ENCODE peak calls at places on chromosomes 13 and 19, in five cellular contexts. One of them, this sample, is unnamed.

GRCh38 chr13:74465279-74465678 is 331.1 kb upstream of the KLF12 start:
- DNase-seq in IMR-90: no peak
- DNase-seq in K562: no peak
- DNase-seq in GM12878: no peak
- DNase-seq in SK-N-SH: no peak
- DNase-seq in this sample: no peak

GRCh38 chr19:33273881-33274662 is 28.3 kb downstream of the CEBPA start:
- DNase-seq in IMR-90: peak
- DNase-seq in K562: no peak
- DNase-seq in GM12878: no peak
- DNase-seq in SK-N-SH: no peak
- DNase-seq in this sample: peak

GRCh38 chr19:4984448-4984990 is 15.6 kb downstream of the KDM4B start:
- DNase-seq in IMR-90: no peak
- DNase-seq in K562: no peak
- DNase-seq in GM12878: no peak
- DNase-seq in SK-N-SH: peak
- DNase-seq in this sample: no peak

GRCh38 chr13:50991624-50992610 is 82.3 kb downstream of the RNASEH2B start:
- DNase-seq in IMR-90: no peak
- DNase-seq in K562: no peak
- DNase-seq in GM12878: peak
- DNase-seq in SK-N-SH: no peak
- DNase-seq in this sample: no peak

GRCh38 chr13:45391926-45392325 is 26.2 kb downstream of the SLC25A30 start:
- DNase-seq in IMR-90: no peak
- DNase-seq in K562: no peak
- DNase-seq in GM12878: no peak
- DNase-seq in SK-N-SH: no peak
- DNase-seq in this sample: no peak

GRCh38 chr13:27379694-27380596 is 44.5 kb upstream of the GTF3A start:
- DNase-seq in IMR-90: peak
- DNase-seq in K562: peak
- DNase-seq in GM12878: no peak
- DNase-seq in SK-N-SH: peak
- DNase-seq in this sample: peak

GRCh38 chr19:23795462-23795861 is 36.8 kb upstream of the ZNF681 start:
- DNase-seq in IMR-90: no peak
- DNase-seq in K562: no peak
- DNase-seq in GM12878: no peak
- DNase-seq in SK-N-SH: no peak
- DNase-seq in this sample: no peak

GRCh38 chr19:1884291-1884718 is 991 bp downstream of the ABHD17A start:
- DNase-seq in IMR-90: no peak
- DNase-seq in K562: peak
- DNase-seq in GM12878: no peak
- DNase-seq in SK-N-SH: no peak
- DNase-seq in this sample: no peak

GRCh38 chr19:2858864-2859263 is 8.3 kb upstream of the ZNF556 start:
- DNase-seq in IMR-90: no peak
- DNase-seq in K562: no peak
- DNase-seq in GM12878: no peak
- DNase-seq in SK-N-SH: no peak
- DNase-seq in this sample: no peak

GRCh38 chr19:18274303-18274775 is at the start of gene IQCN:
- DNase-seq in IMR-90: no peak
- DNase-seq in K562: no peak
- DNase-seq in GM12878: no peak
- DNase-seq in SK-N-SH: no peak
- DNase-seq in this sample: peak

GRCh38 chr19:58095328-58095727 is 2.7 kb downstream of the ZSCAN18 start:
- DNase-seq in IMR-90: no peak
- DNase-seq in K562: no peak
- DNase-seq in GM12878: no peak
- DNase-seq in SK-N-SH: no peak
- DNase-seq in this sample: no peak

GRCh38 chr13:98044301-98044700 is 90.8 kb downstream of the IPO5 start:
- DNase-seq in IMR-90: no peak
- DNase-seq in K562: no peak
- DNase-seq in GM12878: no peak
- DNase-seq in SK-N-SH: no peak
- DNase-seq in this sample: no peak

GRCh38 chr19:53045536-53045935 is 996 bp downstream of the ERVV-2 start:
- DNase-seq in IMR-90: no peak
- DNase-seq in K562: no peak
- DNase-seq in GM12878: no peak
- DNase-seq in SK-N-SH: no peak
- DNase-seq in this sample: no peak

GRCh38 chr19:17576758-17577532 is 21.5 kb downstream of the COLGALT1 start:
- DNase-seq in IMR-90: no peak
- DNase-seq in K562: peak
- DNase-seq in GM12878: no peak
- DNase-seq in SK-N-SH: peak
- DNase-seq in this sample: peak

GRCh38 chr19:33488826-33489225 is 32.8 kb downstream of the PEPD start:
- DNase-seq in IMR-90: no peak
- DNase-seq in K562: no peak
- DNase-seq in GM12878: no peak
- DNase-seq in SK-N-SH: no peak
- DNase-seq in this sample: no peak

GRCh38 chr19:29672933-29673336 is 7.7 kb downstream of the PLEKHF1 start:
- DNase-seq in IMR-90: no peak
- DNase-seq in K562: no peak
- DNase-seq in GM12878: peak
- DNase-seq in SK-N-SH: no peak
- DNase-seq in this sample: no peak

GRCh38 chr13:25171517-25172302 is at the start of gene AMER2:
- DNase-seq in IMR-90: no peak
- DNase-seq in K562: no peak
- DNase-seq in GM12878: no peak
- DNase-seq in SK-N-SH: peak
- DNase-seq in this sample: no peak

GRCh38 chr19:39390460-39390758 is 497 bp downstream of the PAF1 start:
- DNase-seq in IMR-90: no peak
- DNase-seq in K562: no peak
- DNase-seq in GM12878: no peak
- DNase-seq in SK-N-SH: no peak
- DNase-seq in this sample: peak

GRCh38 chr13:107866007-107866665 is 349.2 kb downstream of the LIG4 start:
- DNase-seq in IMR-90: peak
- DNase-seq in K562: peak
- DNase-seq in GM12878: no peak
- DNase-seq in SK-N-SH: peak
- DNase-seq in this sample: no peak

GRCh38 chr19:54114340-54114826 is 1.1 kb downstream of the TFPT start:
- DNase-seq in IMR-90: peak
- DNase-seq in K562: no peak
- DNase-seq in GM12878: no peak
- DNase-seq in SK-N-SH: peak
- DNase-seq in this sample: no peak

GRCh38 chr19:40521276-40521675 is 54.5 kb downstream of the SPTBN4 start:
- DNase-seq in IMR-90: peak
- DNase-seq in K562: no peak
- DNase-seq in GM12878: no peak
- DNase-seq in SK-N-SH: no peak
- DNase-seq in this sample: no peak

GRCh38 chr19:480016-480855 is 16.1 kb upstream of the MADCAM1 start:
- DNase-seq in IMR-90: no peak
- DNase-seq in K562: peak
- DNase-seq in GM12878: no peak
- DNase-seq in SK-N-SH: peak
- DNase-seq in this sample: peak

GRCh38 chr13:40940841-40941240 is 78.3 kb downstream of the ELF1 start:
- DNase-seq in IMR-90: no peak
- DNase-seq in K562: no peak
- DNase-seq in GM12878: no peak
- DNase-seq in SK-N-SH: no peak
- DNase-seq in this sample: no peak

GRCh38 chr13:40352385-40352778 is 314.1 kb downstream of the FOXO1 start:
- DNase-seq in IMR-90: no peak
- DNase-seq in K562: no peak
- DNase-seq in GM12878: no peak
- DNase-seq in SK-N-SH: no peak
- DNase-seq in this sample: no peak

GRCh38 chr13:40589285-40590109 is 76.9 kb downstream of the FOXO1 start:
- DNase-seq in IMR-90: no peak
- DNase-seq in K562: no peak
- DNase-seq in GM12878: peak
- DNase-seq in SK-N-SH: no peak
- DNase-seq in this sample: no peak

GRCh38 chr13:54373211-54373610 is 1344.6 kb downstream of the OLFM4 start:
- DNase-seq in IMR-90: no peak
- DNase-seq in K562: no peak
- DNase-seq in GM12878: no peak
- DNase-seq in SK-N-SH: no peak
- DNase-seq in this sample: no peak

GRCh38 chr19:56637976-56638555 is 4.9 kb upstream of the SMIM17 start:
- DNase-seq in IMR-90: peak
- DNase-seq in K562: peak
- DNase-seq in GM12878: no peak
- DNase-seq in SK-N-SH: no peak
- DNase-seq in this sample: peak

GRCh38 chr19:397941-398706 is 10.8 kb downstream of the C2CD4C start:
- DNase-seq in IMR-90: no peak
- DNase-seq in K562: no peak
- DNase-seq in GM12878: no peak
- DNase-seq in SK-N-SH: no peak
- DNase-seq in this sample: no peak

GRCh38 chr19:10516064-10516385 is 1.2 kb downstream of the S1PR5 start:
- DNase-seq in IMR-90: no peak
- DNase-seq in K562: no peak
- DNase-seq in GM12878: no peak
- DNase-seq in SK-N-SH: no peak
- DNase-seq in this sample: no peak

GRCh38 chr19:5951338-5951861 is 26.5 kb downstream of the RANBP3 start:
- DNase-seq in IMR-90: no peak
- DNase-seq in K562: no peak
- DNase-seq in GM12878: no peak
- DNase-seq in SK-N-SH: no peak
- DNase-seq in this sample: no peak

GRCh38 chr13:49840266-49840665 is 47.8 kb upstream of the KPNA3 start:
- DNase-seq in IMR-90: peak
- DNase-seq in K562: no peak
- DNase-seq in GM12878: no peak
- DNase-seq in SK-N-SH: no peak
- DNase-seq in this sample: no peak

DNA sequence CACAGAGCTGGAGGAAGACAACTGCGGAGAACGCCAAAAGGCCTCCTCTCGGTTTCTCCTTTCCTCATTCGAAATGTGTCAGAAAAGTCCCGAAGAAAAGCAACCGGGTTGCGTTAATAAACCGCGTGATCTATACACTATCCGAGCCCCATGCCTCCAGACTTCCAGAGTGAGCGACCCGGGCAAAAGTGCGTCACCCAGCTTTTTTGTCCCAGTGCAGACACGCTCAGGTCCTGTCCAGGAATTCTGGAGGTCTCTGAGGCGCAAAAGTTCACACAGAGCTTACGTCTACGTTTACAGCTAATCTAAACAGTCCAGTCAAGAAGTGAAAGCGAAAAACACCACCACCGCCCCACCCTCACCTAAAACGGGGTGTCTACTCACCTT is 368 bp downstream of the N4BP2L2 start:
- DNase-seq in IMR-90: peak
- DNase-seq in K562: peak
- DNase-seq in GM12878: no peak
- DNase-seq in SK-N-SH: peak
- DNase-seq in this sample: peak
- TF ChIP-seq RCOR1 in IMR-90: no peak
- TF ChIP-seq RCOR1 in K562: no peak
- TF ChIP-seq RCOR1 in GM12878: no peak
- TF ChIP-seq RCOR1 in SK-N-SH: no peak
- TF ChIP-seq RCOR1 in this sample: no peak

DNA sequence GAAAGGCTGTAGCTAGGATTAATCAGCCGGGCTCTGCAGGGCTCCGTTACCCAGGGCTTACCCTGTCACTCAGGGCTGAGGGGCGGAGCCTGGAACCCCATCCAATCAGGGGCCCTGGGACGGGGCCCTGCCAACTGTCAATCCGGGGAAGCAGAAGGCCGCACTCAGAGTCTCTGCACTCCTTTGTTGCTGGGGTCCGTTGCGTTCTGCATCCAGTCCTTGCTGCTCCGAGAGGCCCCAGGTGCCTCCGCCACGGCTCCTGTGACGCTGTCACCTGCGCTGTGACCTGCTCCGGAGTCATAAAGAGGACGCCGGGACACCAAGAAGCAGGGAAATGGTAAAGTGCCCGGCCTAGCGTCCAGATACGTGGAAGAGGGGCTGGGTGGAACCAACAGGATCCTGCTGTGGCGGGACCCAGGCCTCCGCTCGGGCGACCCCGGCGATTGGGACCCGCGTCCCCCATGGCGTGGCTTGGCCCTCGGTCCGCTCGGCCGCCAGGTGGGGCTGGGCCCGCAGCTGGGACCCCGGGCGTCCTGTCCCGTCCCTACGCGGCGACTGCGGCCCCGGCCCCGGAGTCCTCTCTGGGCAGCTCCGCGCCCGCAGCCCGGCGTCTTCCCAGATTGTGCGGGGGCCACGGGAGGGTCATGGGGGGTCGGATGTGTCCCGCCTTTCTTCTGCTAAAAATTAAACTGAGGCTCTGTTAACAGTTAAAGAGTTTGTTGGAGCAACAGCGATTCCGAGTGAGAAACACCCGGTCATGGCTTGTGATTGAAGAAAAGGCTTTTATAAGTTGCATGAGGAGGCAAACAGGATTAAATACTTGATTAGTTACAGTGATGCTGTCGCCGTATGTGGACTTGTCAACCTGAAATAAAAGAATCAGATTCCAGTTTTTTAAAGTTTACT is at the start of gene ZNF491:
- DNase-seq in IMR-90: peak
- DNase-seq in K562: peak
- DNase-seq in GM12878: no peak
- DNase-seq in SK-N-SH: peak
- DNase-seq in this sample: no peak
- TF ChIP-seq RAD21 in IMR-90: no peak
- TF ChIP-seq RAD21 in K562: no peak
- TF ChIP-seq RAD21 in GM12878: no peak
- TF ChIP-seq RAD21 in SK-N-SH: no peak
- TF ChIP-seq RAD21 in this sample: no peak

GRCh38 chr19:38037151-38037611 is 130.2 kb downstream of the SIPA1L3 start:
- DNase-seq in IMR-90: no peak
- DNase-seq in K562: no peak
- DNase-seq in GM12878: no peak
- DNase-seq in SK-N-SH: no peak
- DNase-seq in this sample: no peak
- TF ChIP-seq RCOR1 in IMR-90: no peak
- TF ChIP-seq RCOR1 in K562: no peak
- TF ChIP-seq RCOR1 in GM12878: no peak
- TF ChIP-seq RCOR1 in SK-N-SH: no peak
- TF ChIP-seq RCOR1 in this sample: no peak

DNA sequence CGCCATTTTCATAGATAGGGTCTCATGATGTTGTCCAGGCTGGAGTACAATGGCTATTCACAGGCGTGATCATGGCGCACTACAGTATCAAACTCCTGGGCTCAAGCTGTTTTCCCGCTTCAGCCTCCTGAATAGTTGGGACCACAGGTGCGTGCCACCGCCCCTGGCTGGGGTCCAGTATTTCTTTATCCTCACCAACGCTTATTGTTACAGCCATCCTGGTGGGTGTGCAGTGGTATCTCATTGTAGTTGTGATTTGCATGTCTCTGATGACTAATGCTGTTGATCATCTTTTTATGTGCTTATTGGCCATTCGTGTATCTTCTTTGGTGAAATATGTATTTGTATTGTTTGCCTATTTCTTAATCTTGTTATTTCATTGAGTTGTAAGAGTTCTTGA is 49.0 kb downstream of the SIPA1L3 start:
- DNase-seq in IMR-90: no peak
- DNase-seq in K562: no peak
- DNase-seq in GM12878: no peak
- DNase-seq in SK-N-SH: no peak
- DNase-seq in this sample: no peak
- TF ChIP-seq RAD21 in IMR-90: no peak
- TF ChIP-seq RAD21 in K562: no peak
- TF ChIP-seq RAD21 in GM12878: no peak
- TF ChIP-seq RAD21 in SK-N-SH: no peak
- TF ChIP-seq RAD21 in this sample: no peak